ENCODE peak calls at places on chromosomes 13 and 19, in five cellular contexts. J is mammary epithelial cell, Q is H1, B is IMR-90, U is fibroblast of lung. C is an unnamed sample.

GRCh38 chr13:110533771-110534670 is 27.5 kb downstream of the RAB20 start:
- DNase-seq in J (no peak), Q (no peak), B (no peak), U (no peak), C (no peak)

GRCh38 chr13:89982406-89983085 is 1364.9 kb upstream of the MIR17HG start:
- DNase-seq in J (no peak), Q (no peak), B (no peak), U (peak; percentile 48), C (no peak)

GRCh38 chr13:77860621-77861020 is 58.0 kb downstream of the EDNRB start:
- DNase-seq in J (no peak), Q (no peak), B (peak; percentile 93), U (peak; percentile 90), C (no peak)

GRCh38 chr13:79972066-79972569 is 368.8 kb downstream of the SPRY2 start:
- DNase-seq in J (no peak), Q (no peak), B (no peak), U (no peak), C (no peak)

GRCh38 chr13:23450340-23451046 is 17.0 kb upstream of the SACS start:
- DNase-seq in J (no peak), Q (no peak), B (no peak), U (no peak), C (no peak)

GRCh38 chr13:97130201-97130600 is 91.9 kb upstream of the MBNL2 start:
- DNase-seq in J (no peak), Q (no peak), B (no peak), U (peak; percentile 78), C (no peak)

GRCh38 chr13:41668130-41668757 is 210.9 kb downstream of the RGCC start:
- DNase-seq in J (peak; percentile 82), Q (peak; percentile 23), B (peak; percentile 95), U (peak; percentile 96), C (peak; percentile 69)

GRCh38 chr13:29508130-29508873 is 87.2 kb downstream of the SLC7A1 start:
- DNase-seq in J (peak; percentile 42), Q (peak; percentile 70), B (peak; percentile 79), U (peak; percentile 80), C (peak; percentile 82)

GRCh38 chr19:50478901-50479715 is 2.5 kb upstream of the GARIN5A start:
- DNase-seq in J (peak; percentile 33), Q (no peak), B (peak; percentile 44), U (peak; percentile 29), C (no peak)

GRCh38 chr19:56097306-56097705 is 23.8 kb downstream of the ZNF787 start:
- DNase-seq in J (no peak), Q (no peak), B (no peak), U (no peak), C (no peak)

GRCh38 chr19:2332341-2333026 is 4.0 kb downstream of the SPPL2B start:
- DNase-seq in J (no peak), Q (no peak), B (no peak), U (no peak), C (no peak)

GRCh38 chr13:112711528-112712265 is 21.9 kb downstream of the ATP11A start:
- DNase-seq in J (peak; percentile 89), Q (peak; percentile 86), B (peak; percentile 98), U (peak; percentile 97), C (peak; percentile 91)

GRCh38 chr19:48506138-48506733 is 5.4 kb downstream of the LMTK3 start:
- DNase-seq in J (peak; percentile 46), Q (no peak), B (peak; percentile 47), U (peak; percentile 64), C (no peak)

GRCh38 chr19:11598103-11598483 is 810 bp downstream of the ZNF627 start:
- DNase-seq in J (no peak), Q (no peak), B (no peak), U (peak; percentile 37), C (no peak)

GRCh38 chr19:51305479-51305878 is 6.0 kb upstream of the IGLON5 start:
- DNase-seq in J (no peak), Q (no peak), B (no peak), U (no peak), C (no peak)

GRCh38 chr19:18110833-18111232 is 13.3 kb downstream of the MAST3 start:
- DNase-seq in J (no peak), Q (no peak), B (no peak), U (no peak), C (no peak)

GRCh38 chr19:54478677-54479266 is 5.7 kb upstream of the CDC42EP5 start:
- DNase-seq in J (peak; percentile 17), Q (no peak), B (peak; percentile 49), U (peak; percentile 54), C (peak; percentile 83)

GRCh38 chr13:106145997-106146864 is 389.2 kb downstream of the EFNB2 start:
- DNase-seq in J (no peak), Q (no peak), B (no peak), U (no peak), C (no peak)

GRCh38 chr13:37889811-37890210 is 20.2 kb upstream of the TRPC4 start:
- DNase-seq in J (no peak), Q (no peak), B (no peak), U (no peak), C (no peak)

GRCh38 chr19:14325863-14326262 is 55.4 kb upstream of the ADGRE5 start:
- DNase-seq in J (no peak), Q (no peak), B (no peak), U (no peak), C (no peak)

GRCh38 chr13:44649118-44649455 is 73.0 kb upstream of the TSC22D1 start:
- DNase-seq in J (no peak), Q (peak; percentile 44), B (no peak), U (no peak), C (no peak)

GRCh38 chr13:102351486-102351885 is 50.4 kb downstream of the FGF14 start:
- DNase-seq in J (no peak), Q (no peak), B (no peak), U (no peak), C (no peak)

GRCh38 chr19:51552996-51553725 is 17.9 kb upstream of the ZNF175 start:
- DNase-seq in J (peak; percentile 57), Q (peak; percentile 82), B (peak; percentile 47), U (peak; percentile 33), C (peak; percentile 79)

GRCh38 chr19:5585461-5586299 is 17.9 kb upstream of the TINCR start:
- DNase-seq in J (no peak), Q (no peak), B (no peak), U (no peak), C (peak; percentile 43)

GRCh38 chr13:41075034-41075433 is 13.7 kb downstream of the WBP4 start:
- DNase-seq in J (no peak), Q (no peak), B (peak; percentile 49), U (peak; percentile 69), C (no peak)

GRCh38 chr13:42819712-42820111 is 38.3 kb downstream of the FAM216B start:
- DNase-seq in J (no peak), Q (no peak), B (no peak), U (no peak), C (no peak)

GRCh38 chr19:23470873-23471555 is 75.7 kb upstream of the ZNF91 start:
- DNase-seq in J (no peak), Q (no peak), B (no peak), U (no peak), C (no peak)

GRCh38 chr13:86741762-86742285 is 929.3 kb upstream of the SLITRK5 start:
- DNase-seq in J (no peak), Q (no peak), B (no peak), U (peak; percentile 11), C (no peak)

GRCh38 chr13:113001251-113002140 is 32.5 kb downstream of the MCF2L start:
- DNase-seq in J (no peak), Q (no peak), B (peak; percentile 3), U (peak; percentile 6), C (peak; percentile 55)

GRCh38 chr13:60155978-60156377 is 7.8 kb downstream of the DIAPH3 start:
- DNase-seq in J (no peak), Q (no peak), B (peak; percentile 8), U (no peak), C (no peak)

GRCh38 chr13:99905814-99906213 is 65.8 kb downstream of the ZIC5 start:
- DNase-seq in J (no peak), Q (no peak), B (no peak), U (no peak), C (no peak)

GRCh38 chr13:99907627-99908026 is 63.9 kb downstream of the ZIC5 start:
- DNase-seq in J (no peak), Q (no peak), B (no peak), U (no peak), C (no peak)

GRCh38 chr13:99907038-99907437 is 64.5 kb downstream of the ZIC5 start:
- DNase-seq in J (no peak), Q (no peak), B (no peak), U (no peak), C (no peak)

GRCh38 chr13:99903140-99903539 is 68.4 kb downstream of the ZIC5 start:
- DNase-seq in J (no peak), Q (no peak), B (no peak), U (no peak), C (no peak)

DNA sequence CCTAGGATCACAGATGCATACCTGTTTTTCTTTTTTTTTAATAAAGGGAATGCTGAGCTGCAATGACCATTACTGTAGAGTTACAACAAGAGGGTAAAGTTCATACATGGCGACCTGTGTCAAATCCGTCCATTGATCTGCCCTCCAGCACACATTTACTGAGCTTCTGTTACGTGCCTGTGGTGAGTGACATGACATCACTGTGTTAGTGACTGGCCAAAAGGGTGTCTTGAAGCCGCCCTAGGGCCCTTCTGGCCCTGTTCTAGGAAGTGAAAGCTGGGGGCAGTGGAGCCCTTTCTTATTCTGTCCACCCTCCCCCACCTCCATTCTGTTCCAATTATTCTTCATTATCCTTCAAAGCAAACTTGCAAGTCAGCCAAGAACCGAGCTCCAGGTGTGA is 66.3 kb downstream of the ZIC5 start:
- DNase-seq in J (no peak), Q (no peak), B (no peak), U (no peak), C (no peak)
- H3K4me2 ChIP-seq in J (no peak overlapping the region), Q (no peak overlapping the region), B (no peak overlapping the region), U (no peak overlapping the region), C (no peak overlapping the region)

GRCh38 chr19:6736169-6736916 is 1.0 kb downstream of the GPR108 start:
- DNase-seq in J (peak; percentile 92), Q (no peak), B (peak; percentile 87), U (peak; percentile 89), C (peak; percentile 63)
- H3K4me2 ChIP-seq in J (peak overlapping the region; percentile 73), Q (peak overlapping the region; percentile 87), B (peak overlapping the region; percentile 85), U (peak overlapping the region; percentile 92), C (peak overlapping the region; percentile 71)

DNA sequence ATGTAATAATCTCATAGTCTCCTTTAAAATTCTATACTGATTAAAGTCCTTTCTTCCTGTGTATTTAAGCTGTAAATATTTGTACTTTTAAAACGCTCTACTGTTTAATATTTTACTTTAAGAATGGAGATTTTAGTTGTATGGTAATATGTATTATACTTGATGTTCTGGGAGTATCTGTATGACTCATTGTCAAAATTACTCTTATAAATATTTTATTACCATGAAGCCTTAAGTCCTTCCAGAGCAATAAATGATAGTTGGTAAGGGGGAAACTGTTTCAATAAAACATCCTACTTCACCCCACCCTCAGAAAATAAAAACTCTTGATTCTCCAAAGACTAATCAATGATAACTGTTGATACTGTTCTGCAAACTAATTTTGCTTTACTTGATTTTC is 6.4 kb downstream of the PCDH9 start:
- DNase-seq in J (no peak), Q (no peak), B (peak; percentile 32), U (peak; percentile 66), C (no peak)
- H3K4me2 ChIP-seq in J (peak overlapping the region; percentile 53), Q (no peak overlapping the region), B (peak overlapping the region; percentile 15), U (peak overlapping the region; percentile 72), C (no peak overlapping the region)

DNA sequence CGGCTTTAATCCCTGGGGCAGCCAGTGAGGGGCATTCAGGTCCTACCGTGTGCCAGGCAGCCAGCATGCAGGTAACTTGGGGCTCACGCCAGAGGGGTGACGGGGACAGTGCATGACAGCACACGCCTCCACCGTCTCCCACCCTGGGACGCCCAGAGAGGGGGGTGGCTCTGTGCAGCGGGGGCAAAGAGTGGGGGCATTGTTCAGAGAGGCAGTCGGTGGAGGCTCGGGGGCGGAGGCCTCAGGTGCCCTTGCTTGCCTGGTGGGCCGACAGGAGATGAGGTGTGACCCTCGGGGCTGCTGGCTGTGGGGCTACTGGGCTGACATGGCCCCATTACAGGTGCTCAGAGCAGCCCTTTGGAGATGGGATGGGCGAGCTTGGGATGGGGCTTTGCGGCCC is 18.4 kb downstream of the PLIN4 start:
- DNase-seq in J (no peak), Q (no peak), B (no peak), U (no peak), C (no peak)
- H3K4me2 ChIP-seq in J (no peak overlapping the region), Q (no peak overlapping the region), B (no peak overlapping the region), U (no peak overlapping the region), C (no peak overlapping the region)